ENCODE peak calls at places on chromosomes 1 and 21, in nine cellular contexts. V, E, W, F, Y, G, Q, H and I are unnamed samples.

GRCh38 chr21:25735895-25736597 is 1.3 kb downstream of the GABPA start:
- DNase-seq in V (peak), E (no peak), W (no peak), F (no peak), Y (no peak), G (peak), Q (no peak), H (no peak), I (peak)

GRCh38 chr1:210726621-210727020 is 397.9 kb downstream of the HHAT start:
- DNase-seq in V (no peak), E (no peak), W (peak), F (no peak), Y (no peak), G (no peak), Q (no peak), H (peak), I (peak)

GRCh38 chr1:78836736-78837135 is 169.8 kb downstream of the ADGRL4 start:
- DNase-seq in V (no peak), E (no peak), W (no peak), F (no peak), Y (no peak), G (no peak), Q (no peak), H (no peak), I (peak)

GRCh38 chr1:234721476-234722266 is 111.7 kb upstream of the IRF2BP2 start:
- DNase-seq in V (no peak), E (no peak), W (peak), F (no peak), Y (peak), G (peak), Q (no peak), H (no peak), I (peak)

GRCh38 chr1:3042481-3042880 is 21.2 kb downstream of the ACTRT2 start:
- DNase-seq in V (no peak), E (no peak), W (no peak), F (peak), Y (no peak), G (no peak), Q (no peak), H (no peak), I (no peak)

GRCh38 chr1:183349201-183349711 is 68.9 kb downstream of the NMNAT2 start:
- DNase-seq in V (no peak), E (no peak), W (peak), F (no peak), Y (no peak), G (no peak), Q (no peak), H (no peak), I (peak)

GRCh38 chr1:205504311-205505075 is at the start of gene CDK18:
- DNase-seq in V (peak), E (no peak), W (no peak), F (peak), Y (peak), G (no peak), Q (no peak), H (peak), I (peak)

GRCh38 chr1:233664804-233665574 is 51.1 kb downstream of the KCNK1 start:
- DNase-seq in V (no peak), E (no peak), W (no peak), F (no peak), Y (no peak), G (no peak), Q (no peak), H (no peak), I (no peak)

GRCh38 chr21:33846141-33846540 is 69.5 kb downstream of the ATP5PO start:
- DNase-seq in V (no peak), E (no peak), W (no peak), F (no peak), Y (no peak), G (no peak), Q (no peak), H (no peak), I (no peak)

GRCh38 chr1:43346636-43347035 is 9.0 kb downstream of the MPL start:
- DNase-seq in V (no peak), E (no peak), W (no peak), F (no peak), Y (no peak), G (no peak), Q (no peak), H (no peak), I (no peak)

GRCh38 chr1:43377831-43378230 is 10.0 kb upstream of the ELOVL1 start:
- DNase-seq in V (no peak), E (no peak), W (no peak), F (no peak), Y (no peak), G (no peak), Q (no peak), H (no peak), I (no peak)

GRCh38 chr1:24899581-24900485 is 30.2 kb downstream of the RUNX3 start:
- DNase-seq in V (no peak), E (no peak), W (no peak), F (no peak), Y (peak), G (no peak), Q (no peak), H (no peak), I (no peak)

GRCh38 chr1:215543191-215543606 is 23.9 kb upstream of the KCTD3 start:
- DNase-seq in V (no peak), E (no peak), W (peak), F (no peak), Y (no peak), G (peak), Q (no peak), H (no peak), I (peak)

GRCh38 chr1:7401814-7402547 is 369.1 kb upstream of the VAMP3 start:
- DNase-seq in V (no peak), E (peak), W (peak), F (peak), Y (no peak), G (no peak), Q (no peak), H (no peak), I (peak)